ENCODE peak calls at places on chromosome 20, in nine cellular contexts. G, Z, C, P, S, K, T, Y and F are unnamed samples.

GRCh38 chr20:42024653-42025052 is 406.5 kb upstream of the CHD6 start:
- DNase-seq in G (no peak), S (no peak), K (no peak), Y (no peak), Z (no peak), C (no peak), T (peak; percentile 34), P (no peak), F (no peak)

GRCh38 chr20:2918096-2919049 is 45.1 kb downstream of the PTPRA start:
- DNase-seq in G (no peak), Y (no peak), K (no peak), P (peak; percentile 6), T (no peak), Z (no peak), C (no peak), S (no peak), F (no peak)

GRCh38 chr20:23528867-23529431 is 38.0 kb downstream of the CST8 start:
- DNase-seq in G (no peak), T (no peak), P (peak; percentile 65), Y (no peak), Z (no peak), C (no peak), S (no peak), K (no peak), F (no peak)

GRCh38 chr20:20888273-20888656 is 175.8 kb upstream of the RALGAPA2 start:
- DNase-seq in T (no peak), G (no peak), K (no peak), Y (no peak), P (no peak), C (no peak), Z (no peak), S (no peak), F (no peak)

GRCh38 chr20:59004763-59005522 is 2.1 kb downstream of the CTSZ start:
- DNase-seq in Y (peak; percentile 46), Z (no peak), G (peak; percentile 57), P (no peak), S (no peak), K (no peak), C (peak; percentile 48), T (no peak), F (no peak)

GRCh38 chr20:3818155-3819151 is 1.9 kb upstream of the AP5S1 start:
- DNase-seq in T (peak; percentile 58), Z (peak; percentile 88), Y (no peak), C (peak; percentile 84), K (peak; percentile 83), P (peak; percentile 72), G (peak; percentile 52), S (no peak), F (peak; percentile 70)

GRCh38 chr20:12113468-12114371 is 196.0 kb downstream of the BTBD3 start:
- DNase-seq in P (peak; percentile 85), C (peak; percentile 73), G (no peak), Z (no peak), S (no peak), Y (no peak), T (no peak), K (peak; percentile 9), F (no peak)

GRCh38 chr20:38840053-38840893 is 34.8 kb downstream of the PPP1R16B start:
- DNase-seq in Y (peak; percentile 73), Z (no peak), S (peak; percentile 19), G (no peak), K (no peak), C (no peak), T (no peak), P (no peak), F (no peak)

GRCh38 chr20:64058536-64058935 is 4.5 kb upstream of the TCEA2 start:
- DNase-seq in C (peak; percentile 48), P (no peak), Z (no peak), S (no peak), G (no peak), Y (no peak), K (no peak), T (no peak), F (no peak)

GRCh38 chr20:20362774-20363435 is 5.0 kb upstream of the INSM1 start:
- DNase-seq in G (no peak), Z (no peak), K (no peak), Y (peak; percentile 37), T (peak; percentile 30), S (no peak), P (no peak), C (no peak), F (peak; percentile 72)

GRCh38 chr20:57874141-57874540 is 164.3 kb upstream of the PMEPA1 start:
- DNase-seq in T (no peak), K (no peak), S (no peak), G (no peak), Z (no peak), C (no peak), Y (no peak), P (no peak), F (no peak)

GRCh38 chr20:47487175-47487917 is 14.3 kb upstream of the NCOA3 start:
- DNase-seq in G (no peak), T (no peak), Z (no peak), S (no peak), C (no peak), K (no peak), P (no peak), Y (peak; percentile 78), F (no peak)

GRCh38 chr20:10306440-10307358 is 88.1 kb downstream of the SNAP25 start:
- DNase-seq in P (peak; percentile 32), T (no peak), Y (no peak), Z (peak; percentile 42), K (peak; percentile 27), S (no peak), C (no peak), G (peak; percentile 2), F (no peak)

GRCh38 chr20:49603209-49603627 is 35.3 kb upstream of the PTGIS start:
- DNase-seq in G (no peak), P (no peak), T (no peak), C (no peak), Z (no peak), Y (no peak), K (peak; percentile 73), S (no peak), F (no peak)

GRCh38 chr20:719068-719467 is 43.5 kb upstream of the SCRT2 start:
- DNase-seq in P (no peak), K (no peak), Y (no peak), Z (no peak), C (no peak), T (no peak), S (no peak), G (no peak), F (no peak)

GRCh38 chr20:36285746-36286447 is 20.2 kb upstream of the DLGAP4 start:
- DNase-seq in T (no peak), Y (peak; percentile 0), C (no peak), K (no peak), Z (no peak), G (no peak), S (no peak), P (no peak), F (no peak)

GRCh38 chr20:50546729-50547314 is 36.6 kb downstream of the PTPN1 start:
- DNase-seq in Z (no peak), C (no peak), Y (no peak), S (no peak), P (no peak), K (no peak), T (no peak), G (no peak), F (no peak)

GRCh38 chr20:10060223-10060622 is 25.4 kb downstream of the ANKEF1 start:
- DNase-seq in Y (no peak), C (no peak), P (peak; percentile 37), Z (no peak), T (no peak), G (no peak), S (no peak), K (no peak), F (no peak)